ENCODE peak calls at places on chromosomes 16 and 17, in four cellular contexts. E, X, F and A are unnamed samples.

GRCh38 chr17:38561416-38562214 is 44.1 kb downstream of the SRCIN1 start:
- DNase-seq in E (no peak), X (peak), F (no peak), A (peak)

GRCh38 chr17:73388578-73388905 is 76.7 kb upstream of the CDC42EP4 start:
- DNase-seq in E (no peak), X (no peak), F (no peak), A (no peak)

GRCh38 chr17:61253293-61253801 is 146.3 kb upstream of the TBX2 start:
- DNase-seq in E (no peak), X (no peak), F (no peak), A (no peak)

GRCh38 chr17:73464447-73464846 is 152.6 kb upstream of the CDC42EP4 start:
- DNase-seq in E (no peak), X (no peak), F (no peak), A (no peak)

GRCh38 chr17:74521701-74522201 is 9.5 kb downstream of the CD300LB start:
- DNase-seq in E (no peak), X (no peak), F (no peak), A (no peak)

GRCh38 chr17:390025-390424 is 37.4 kb upstream of the RPH3AL start:
- DNase-seq in E (no peak), X (no peak), F (no peak), A (no peak)

GRCh38 chr17:9221231-9222180 is 200.2 kb downstream of the NTN1 start:
- DNase-seq in E (no peak), X (no peak), F (no peak), A (no peak)

GRCh38 chr16:65038125-65038524 is 83.7 kb downstream of the CDH11 start:
- DNase-seq in E (peak), X (peak), F (no peak), A (no peak)

GRCh38 chr17:16909887-16910286 is 62.0 kb downstream of the TNFRSF13B start:
- DNase-seq in E (no peak), X (no peak), F (peak), A (peak)

GRCh38 chr17:77916771-77917481 is 41.6 kb upstream of the TNRC6C start:
- DNase-seq in E (no peak), X (no peak), F (no peak), A (no peak)

GRCh38 chr16:88455610-88456355 is 2.7 kb downstream of the ZFPM1 start:
- DNase-seq in E (peak), X (peak), F (peak), A (no peak)

GRCh38 chr16:69927056-69927757 is 23.9 kb upstream of the CLEC18A start:
- DNase-seq in E (peak), X (no peak), F (no peak), A (no peak)

GRCh38 chr17:80955673-80956306 is 35.9 kb upstream of the CHMP6 start:
- DNase-seq in E (no peak), X (no peak), F (no peak), A (no peak)

GRCh38 chr16:89359296-89360147 is 130.8 kb downstream of the ANKRD11 start:
- DNase-seq in E (no peak), X (no peak), F (no peak), A (no peak)

GRCh38 chr17:65085397-65085796 is 28.9 kb upstream of the GNA13 start:
- DNase-seq in E (peak), X (peak), F (no peak), A (peak)

GRCh38 chr17:72387487-72387886 is 266.7 kb downstream of the SOX9 start:
- DNase-seq in E (peak), X (peak), F (no peak), A (no peak)

GRCh38 chr16:64910351-64910750 is 211.5 kb downstream of the CDH11 start:
- DNase-seq in E (peak), X (peak), F (no peak), A (peak)

GRCh38 chr16:57693539-57693938 is 1.1 kb upstream of the DRC7 start:
- DNase-seq in E (no peak), X (no peak), F (no peak), A (no peak)

GRCh38 chr17:39927928-39928867 is 666 bp downstream of the LRRC3C start:
- DNase-seq in E (no peak), X (peak), F (peak), A (peak)

GRCh38 chr16:49620158-49620867 is 235.6 kb downstream of the ZNF423 start:
- DNase-seq in E (peak), X (no peak), F (no peak), A (peak)

GRCh38 chr16:31362476-31363405 is 7.8 kb downstream of the ITGAX start:
- DNase-seq in E (no peak), X (no peak), F (no peak), A (no peak)

GRCh38 chr16:83813818-83814653 is 6.3 kb downstream of the HSBP1 start:
- DNase-seq in E (peak), X (peak), F (peak), A (no peak)

GRCh38 chr17:57714660-57715059 is 30.4 kb downstream of the CCDC182 start:
- DNase-seq in E (no peak), X (no peak), F (peak), A (no peak)

GRCh38 chr16:88479795-88480760 is 27.0 kb downstream of the ZFPM1 start:
- DNase-seq in E (no peak), X (no peak), F (no peak), A (no peak)

GRCh38 chr16:29668267-29668666 is 5.2 kb downstream of the SPN start:
- DNase-seq in E (no peak), X (no peak), F (no peak), A (no peak)

GRCh38 chr17:56297142-56297541 is 143.9 kb downstream of the ANKFN1 start:
- DNase-seq in E (peak), X (no peak), F (no peak), A (peak)

GRCh38 chr16:49491111-49491670 is 117.6 kb downstream of the C16orf78 start:
- DNase-seq in E (no peak), X (peak), F (no peak), A (no peak)

GRCh38 chr17:61421460-61421859 is 21.8 kb downstream of the TBX2 start:
- DNase-seq in E (no peak), X (no peak), F (no peak), A (no peak)

GRCh38 chr16:54359086-54359485 is 72.5 kb upstream of the IRX3 start:
- DNase-seq in E (no peak), X (peak), F (no peak), A (no peak)

GRCh38 chr17:81050645-81051625 is 16.0 kb downstream of the BAIAP2 start:
- DNase-seq in E (no peak), X (no peak), F (no peak), A (no peak)

GRCh38 chr17:3788200-3788599 is 12.8 kb downstream of the ITGAE start:
- DNase-seq in E (no peak), X (no peak), F (no peak), A (no peak)

GRCh38 chr17:4795168-4795567 is 796 bp upstream of the PSMB6 start:
- DNase-seq in E (no peak), X (no peak), F (no peak), A (no peak)
- H3K56ac ChIP-seq in E (no peak), X (no peak), F (no peak), A (no peak)

GRCh38 chr16:27402569-27402963 is 592 bp downstream of the IL21R start:
- DNase-seq in E (no peak), X (no peak), F (no peak), A (no peak)
- H3K56ac ChIP-seq in E (peak), X (no peak), F (no peak), A (no peak)

GRCh38 chr17:13230350-13230900 is 212.6 kb upstream of the ELAC2 start:
- DNase-seq in E (no peak), X (no peak), F (no peak), A (no peak)

GRCh38 chr17:13228225-13228624 is 210.4 kb upstream of the ELAC2 start:
- DNase-seq in E (no peak), X (no peak), F (no peak), A (no peak)

GRCh38 chr17:13230908-13231307 is 213.1 kb upstream of the ELAC2 start:
- DNase-seq in E (no peak), X (no peak), F (no peak), A (no peak)

GRCh38 chr17:13222931-13223330 is 205.1 kb upstream of the ELAC2 start:
- DNase-seq in E (no peak), X (no peak), F (no peak), A (no peak)

GRCh38 chr17:13228711-13229110 is 210.9 kb upstream of the ELAC2 start:
- DNase-seq in E (no peak), X (no peak), F (no peak), A (no peak)
- H3K56ac ChIP-seq in E (no peak), X (no peak), F (no peak), A (no peak)

GRCh38 chr17:13597723-13598347 is 3.9 kb downstream of the HS3ST3A1 start:
- DNase-seq in E (peak), X (peak), F (no peak), A (no peak)
- H3K56ac ChIP-seq in E (peak), X (peak), F (no peak), A (no peak)

GRCh38 chr17:76154935-76155845 is 14.1 kb upstream of the FOXJ1 start:
- DNase-seq in E (no peak), X (no peak), F (no peak), A (peak)
- H3K56ac ChIP-seq in E (no peak), X (no peak), F (no peak), A (no peak)

GRCh38 chr17:43679401-43679800 is 17.7 kb upstream of the MEOX1 start:
- DNase-seq in E (no peak), X (no peak), F (no peak), A (no peak)
- H3K56ac ChIP-seq in E (no peak), X (peak), F (no peak), A (no peak)

DNA sequence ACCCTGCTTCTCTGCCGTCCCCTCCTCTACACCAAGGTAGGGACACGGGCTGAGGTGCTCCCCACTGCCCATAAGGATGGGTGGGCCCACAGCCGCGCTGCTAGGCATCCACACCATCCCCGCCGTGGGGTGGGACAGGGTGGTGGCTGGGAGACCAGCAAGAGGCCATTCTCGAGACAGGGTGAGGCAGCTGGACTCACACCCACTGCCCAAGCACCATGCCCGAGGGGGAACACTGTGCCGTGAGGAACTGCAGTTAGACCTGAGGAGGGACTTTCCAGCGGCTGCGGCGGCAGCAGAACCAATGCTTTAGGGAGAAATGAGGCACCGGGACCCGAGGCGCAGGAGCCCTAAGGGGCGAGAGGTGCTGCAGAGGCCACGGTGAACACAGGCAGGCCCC is 13.3 kb downstream of the PKD1 start:
- DNase-seq in E (no peak), X (no peak), F (no peak), A (no peak)
- H3K56ac ChIP-seq in E (no peak), X (no peak), F (no peak), A (no peak)

GRCh38 chr17:50524838-50525237 is 7.7 kb upstream of the EPN3 start:
- DNase-seq in E (no peak), X (no peak), F (no peak), A (no peak)
- H3K56ac ChIP-seq in E (no peak), X (no peak), F (no peak), A (no peak)

GRCh38 chr17:14310101-14310500 is 9.2 kb downstream of the HS3ST3B1 start:
- DNase-seq in E (no peak), X (no peak), F (no peak), A (peak)
- H3K56ac ChIP-seq in E (no peak), X (peak), F (no peak), A (no peak)